ENCODE peak calls at places on chromosomes 16 and 17, in eight cellular contexts. F, D, N, L, C, Q, V and W are unnamed samples.

GRCh38 chr16:15988268-15989013 is 39.0 kb downstream of the ABCC1 start:
- DNase-seq in V (no peak), Q (no peak), D (peak), N (no peak), F (no peak), L (peak), C (peak), W (peak)

GRCh38 chr17:79625706-79626105 is 14.9 kb upstream of the RBFOX3 start:
- DNase-seq in V (no peak), C (no peak), F (no peak), L (no peak), D (no peak), Q (no peak), N (no peak), W (peak)

GRCh38 chr17:45440161-45440859 is 7.6 kb upstream of the ARHGAP27 start:
- DNase-seq in L (no peak), N (peak), C (peak), Q (peak), F (peak), V (peak), D (no peak), W (peak)

GRCh38 chr16:72149676-72150464 is 22.1 kb downstream of the PMFBP1 start:
- DNase-seq in D (peak), Q (peak), V (peak), L (no peak), C (no peak), N (no peak), F (no peak), W (no peak)

GRCh38 chr17:17314501-17315071 is 11.4 kb downstream of the NT5M start:
- DNase-seq in F (no peak), Q (no peak), C (peak), D (no peak), N (no peak), V (no peak), L (no peak), W (no peak)

GRCh38 chr17:31052187-31052889 is 42.4 kb upstream of the NF1 start:
- DNase-seq in N (peak), L (peak), V (no peak), D (no peak), F (no peak), Q (no peak), C (no peak), W (peak)

GRCh38 chr17:39791296-39791992 is 53.7 kb downstream of the GRB7 start:
- DNase-seq in V (no peak), F (no peak), D (peak), N (no peak), L (no peak), C (no peak), Q (peak), W (no peak)

GRCh38 chr16:473046-474043 is 47.9 kb downstream of the RAB11FIP3 start:
- DNase-seq in L (peak), F (no peak), C (no peak), N (no peak), Q (no peak), D (no peak), V (no peak), W (peak)

GRCh38 chr16:19138601-19139000 is 24.8 kb downstream of the ITPRIPL2 start:
- DNase-seq in L (peak), C (peak), N (peak), Q (peak), F (peak), V (no peak), D (no peak), W (peak)

GRCh38 chr17:80826346-80826954 is 165.2 kb upstream of the CHMP6 start:
- DNase-seq in Q (no peak), F (no peak), N (no peak), C (no peak), D (no peak), L (no peak), V (no peak), W (peak)

GRCh38 chr17:66426397-66427033 is 124.1 kb downstream of the PRKCA start:
- DNase-seq in N (peak), D (no peak), L (peak), F (no peak), C (no peak), Q (peak), V (peak), W (no peak)

GRCh38 chr17:49995055-49995738 is at the start of gene DLX3:
- DNase-seq in N (peak), L (peak), F (peak), D (peak), Q (peak), V (no peak), C (peak), W (peak)

GRCh38 chr17:44024271-44024663 is 9.5 kb upstream of the TMEM101 start:
- DNase-seq in C (no peak), L (no peak), V (no peak), F (no peak), Q (no peak), D (no peak), N (no peak), W (no peak)

GRCh38 chr17:68199837-68200688 is 47.8 kb upstream of the AMZ2 start:
- DNase-seq in L (no peak), N (no peak), C (peak), F (no peak), D (peak), V (no peak), Q (peak), W (peak)

GRCh38 chr17:30796016-30796415 is 28.5 kb downstream of the CRLF3 start:
- DNase-seq in C (no peak), Q (no peak), F (no peak), V (no peak), D (no peak), L (peak), N (no peak), W (no peak)

GRCh38 chr17:77036841-77037381 is 103.9 kb upstream of the SEC14L1 start:
- DNase-seq in C (no peak), L (no peak), Q (no peak), F (no peak), N (no peak), D (no peak), V (peak), W (peak)

GRCh38 chr17:42783778-42784138 is 3.3 kb downstream of the WNK4 start:
- DNase-seq in Q (no peak), C (no peak), F (no peak), V (no peak), N (no peak), D (no peak), L (no peak), W (no peak)

GRCh38 chr17:19897108-19897854 is 29.5 kb upstream of the ULK2 start:
- DNase-seq in L (no peak), D (no peak), F (no peak), N (peak), C (no peak), Q (no peak), V (no peak), W (no peak)

GRCh38 chr17:40530531-40530987 is 29.1 kb upstream of the TNS4 start:
- DNase-seq in Q (no peak), L (no peak), C (no peak), F (no peak), D (no peak), N (no peak), V (no peak), W (no peak)

GRCh38 chr16:11476676-11477075 is 110.0 kb downstream of the LITAF start:
- DNase-seq in F (no peak), D (no peak), C (no peak), V (no peak), Q (no peak), L (no peak), N (no peak), W (no peak)

GRCh38 chr17:7656958-7657715 is 6.4 kb downstream of the ATP1B2 start:
- DNase-seq in N (peak), L (no peak), D (peak), C (no peak), Q (peak), V (no peak), F (no peak), W (no peak)

DNA sequence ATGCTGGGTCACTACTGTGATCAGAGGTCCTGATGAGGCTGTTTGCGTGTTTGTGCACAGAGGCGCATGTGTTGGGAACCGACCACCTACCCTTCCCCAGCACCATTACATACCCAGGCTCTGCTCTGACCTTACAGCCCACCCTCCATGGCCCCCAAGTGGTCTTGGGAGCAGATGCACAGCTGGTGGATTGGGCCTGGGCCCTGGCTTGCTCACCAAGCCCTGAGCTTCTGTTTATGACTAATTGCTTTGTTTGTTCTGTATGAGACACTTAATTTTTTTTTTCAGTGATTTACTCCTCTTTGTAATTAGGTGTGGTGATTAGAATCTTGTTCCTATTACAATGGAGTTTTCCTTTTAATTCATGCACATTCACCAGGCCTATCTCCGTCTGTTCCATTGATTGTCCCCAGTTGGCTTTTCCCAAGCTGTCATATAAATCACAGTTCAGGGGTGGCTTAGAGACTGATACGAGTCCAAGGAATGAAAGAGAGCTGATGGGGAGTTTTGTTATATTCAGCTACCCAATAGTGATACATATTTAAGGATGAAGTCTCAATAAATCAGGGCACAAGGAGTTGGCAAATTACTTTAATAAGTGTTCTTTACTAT is 242.3 kb downstream of the CCDC182 start:
- DNase-seq in L (no peak), V (no peak), C (no peak), D (no peak), F (no peak), Q (no peak), N (no peak), W (peak)
- TF ChIP-seq CTCF in L (no peak), V (no peak), C (no peak), D (no peak), F (no peak), Q (no peak), N (no peak), W (no peak)

DNA sequence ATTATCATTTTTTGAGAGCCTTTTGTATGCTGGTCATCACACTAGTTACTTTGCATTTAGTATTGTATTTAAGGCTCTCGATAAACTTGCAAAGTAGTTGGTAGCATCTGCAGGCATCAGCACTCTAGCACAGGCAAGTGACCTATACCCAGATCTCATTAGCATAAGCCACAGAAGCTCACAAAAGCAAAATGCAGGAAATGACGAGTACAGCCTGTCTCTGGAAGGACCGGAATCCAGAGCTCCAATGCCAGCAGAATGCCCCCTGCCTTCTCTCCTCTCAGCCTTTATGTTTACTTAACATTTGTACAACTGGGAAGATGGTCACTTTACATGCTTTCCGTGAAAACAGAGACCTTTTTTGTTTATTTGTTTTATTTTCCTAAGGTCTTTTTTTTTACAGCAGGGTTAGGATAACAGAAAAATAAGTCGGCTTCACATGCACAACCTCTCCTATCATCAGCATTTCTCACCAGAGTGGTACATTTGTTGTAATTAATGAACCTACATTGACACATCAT is 45.4 kb upstream of the MYOCD start:
- DNase-seq in Q (no peak), N (peak), C (no peak), D (peak), F (no peak), L (peak), V (peak), W (no peak)
- H3K4me2 ChIP-seq in Q (peak), N (peak), C (no peak), D (no peak), F (no peak), L (peak), V (no peak), W (peak)

GRCh38 chr17:61625564-61625963 is 34.5 kb upstream of the NACA2 start:
- DNase-seq in V (no peak), Q (no peak), F (no peak), L (no peak), C (no peak), N (no peak), D (no peak), W (no peak)

GRCh38 chr17:61627125-61627524 is 36.1 kb upstream of the NACA2 start:
- DNase-seq in Q (no peak), N (no peak), C (no peak), F (no peak), V (no peak), L (no peak), D (no peak), W (no peak)

GRCh38 chr17:61627658-61628057 is 36.6 kb upstream of the NACA2 start:
- DNase-seq in F (no peak), D (no peak), Q (no peak), L (no peak), N (no peak), V (no peak), C (no peak), W (no peak)

GRCh38 chr17:61621317-61621716 is 30.3 kb upstream of the NACA2 start:
- DNase-seq in L (no peak), C (no peak), Q (no peak), V (no peak), D (no peak), F (no peak), N (no peak), W (no peak)

GRCh38 chr17:61624951-61625350 is 33.9 kb upstream of the NACA2 start:
- DNase-seq in D (no peak), F (no peak), N (no peak), L (no peak), Q (no peak), V (no peak), C (no peak), W (no peak)
- TF ChIP-seq CTCF in D (no peak), F (no peak), N (no peak), L (no peak), Q (no peak), V (no peak), C (no peak), W (no peak)

DNA sequence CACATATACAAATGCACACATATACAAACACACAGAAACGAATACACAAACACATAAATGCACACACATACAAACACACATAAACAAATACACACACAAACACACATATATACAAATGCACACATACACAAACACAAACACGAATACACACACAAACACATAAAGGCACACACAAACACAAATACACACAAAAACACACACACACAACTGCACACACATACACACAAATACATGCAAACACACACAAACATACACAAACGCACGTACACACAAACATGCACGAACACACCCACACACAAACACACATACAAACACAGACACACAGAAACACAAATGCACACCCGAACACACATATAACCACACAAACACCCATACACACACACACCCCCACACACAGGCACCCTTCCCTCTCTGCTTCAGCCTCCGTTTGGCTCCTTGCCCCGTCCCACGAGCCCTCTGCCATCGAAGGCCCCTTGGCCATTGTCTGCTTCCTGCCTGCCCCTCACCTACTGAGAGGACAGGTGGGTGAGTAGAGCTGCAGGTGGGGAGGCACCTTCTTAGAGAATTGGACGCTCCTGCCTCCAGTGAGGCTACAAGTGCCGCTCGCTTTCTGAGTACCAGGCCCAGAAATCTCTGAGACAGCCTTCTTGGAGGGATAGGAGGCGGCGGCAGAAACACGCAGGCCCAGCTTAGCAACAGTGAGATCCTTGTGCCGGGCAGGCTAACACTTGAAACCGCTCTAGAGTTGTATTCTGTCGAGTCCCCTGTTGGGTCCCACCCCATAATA is 331.2 kb downstream of the FOXL1 start:
- DNase-seq in V (no peak), C (no peak), F (no peak), L (no peak), N (no peak), Q (no peak), D (no peak), W (no peak)
- H3K4me2 ChIP-seq in V (no peak), C (no peak), F (peak), L (no peak), N (no peak), Q (no peak), D (no peak), W (no peak)